ENCODE peak calls at places on chromosomes 4 and X, in six cellular contexts. E is OCI-LY7, Y is brain microvascular endothelial cell, A is transverse colon, T is GM10248, G is tibial artery. K is an unnamed sample.

GRCh38 chr4:41214158-41215146 is at the start of gene APBB2:
- DNase-seq in E (peak), Y (peak), A (peak), T (peak), G (peak), K (peak)

GRCh38 chr4:156983366-156983765 is 11.8 kb upstream of the PDGFC start:
- DNase-seq in E (no peak), Y (no peak), A (no peak), T (no peak), G (no peak), K (no peak)

GRCh38 chrX:39418936-39419659 is 617.8 kb downstream of the MID1IP1 start:
- DNase-seq in E (no peak), Y (no peak), A (no peak), T (no peak), G (no peak), K (no peak)

GRCh38 chrX:143027262-143027661 is 1.5 kb downstream of the SPANXN4 start:
- DNase-seq in E (no peak), Y (no peak), A (no peak), T (no peak), G (no peak), K (no peak)

GRCh38 chr4:140284449-140284848 is 89.0 kb upstream of the SCOC start:
- DNase-seq in E (no peak), Y (no peak), A (no peak), T (no peak), G (no peak), K (no peak)

GRCh38 chr4:65646136-65646535 is 24.2 kb downstream of the EPHA5 start:
- DNase-seq in E (no peak), Y (peak), A (no peak), T (no peak), G (no peak), K (no peak)

GRCh38 chrX:30735839-30736238 is 82.6 kb downstream of the GK start:
- DNase-seq in E (peak), Y (peak), A (peak), T (peak), G (no peak), K (peak)

GRCh38 chrX:49042581-49043219 is 457 bp downstream of the TFE3 start:
- DNase-seq in E (no peak), Y (no peak), A (no peak), T (no peak), G (peak), K (no peak)

GRCh38 chr4:114311745-114312144 is 286.9 kb upstream of the UGT8 start:
- DNase-seq in E (no peak), Y (no peak), A (no peak), T (no peak), G (no peak), K (no peak)

GRCh38 chrX:123626962-123627361 is 105.9 kb downstream of the THOC2 start:
- DNase-seq in E (no peak), Y (peak), A (no peak), T (no peak), G (no peak), K (no peak)

GRCh38 chr4:73901031-73901430 is 31.8 kb downstream of the CXCL1 start:
- DNase-seq in E (no peak), Y (no peak), A (no peak), T (no peak), G (no peak), K (no peak)

GRCh38 chr4:43380093-43380492 is 487.6 kb downstream of the GRXCR1 start:
- DNase-seq in E (no peak), Y (no peak), A (no peak), T (no peak), G (no peak), K (no peak)

GRCh38 chr4:97105716-97106115 is 1037.6 kb downstream of the STPG2 start:
- DNase-seq in E (no peak), Y (no peak), A (no peak), T (no peak), G (no peak), K (no peak)

GRCh38 chr4:185718578-185719492 is 93.2 kb downstream of the SORBS2 start:
- DNase-seq in E (no peak), Y (no peak), A (no peak), T (no peak), G (no peak), K (no peak)

GRCh38 chr4:161728929-161729328 is 434.9 kb downstream of the FSTL5 start:
- DNase-seq in E (no peak), Y (no peak), A (no peak), T (no peak), G (no peak), K (no peak)

GRCh38 chr4:87410157-87410556 is 12.2 kb upstream of the NUDT9 start:
- DNase-seq in E (no peak), Y (no peak), A (no peak), T (no peak), G (no peak), K (no peak)

GRCh38 chr4:184397516-184398163 is 76.7 kb downstream of the IRF2 start:
- DNase-seq in E (no peak), Y (no peak), A (no peak), T (no peak), G (no peak), K (no peak)

GRCh38 chr4:137909910-137910309 is 332.2 kb downstream of the SLC7A11 start:
- DNase-seq in E (no peak), Y (no peak), A (no peak), T (no peak), G (no peak), K (no peak)

GRCh38 chr4:7565483-7565882 is 130.8 kb upstream of the PSAPL1 start:
- DNase-seq in E (no peak), Y (no peak), A (no peak), T (no peak), G (no peak), K (no peak)

GRCh38 chr4:123478859-123479345 is 82.3 kb downstream of the SPRY1 start:
- DNase-seq in E (peak), Y (peak), A (peak), T (no peak), G (no peak), K (no peak)

GRCh38 chr4:110632506-110633357 is 9.9 kb upstream of the PITX2 start:
- DNase-seq in E (no peak), Y (no peak), A (no peak), T (no peak), G (no peak), K (no peak)

GRCh38 chr4:128298129-128298758 is 10.6 kb upstream of the PGRMC2 start:
- DNase-seq in E (no peak), Y (no peak), A (peak), T (no peak), G (no peak), K (no peak)

GRCh38 chr4:23232987-23233386 is 540.2 kb downstream of the GBA3 start:
- DNase-seq in E (no peak), Y (no peak), A (no peak), T (no peak), G (no peak), K (no peak)

GRCh38 chr4:107304699-107305286 is 268.7 kb upstream of the DKK2 start:
- DNase-seq in E (no peak), Y (no peak), A (no peak), T (no peak), G (no peak), K (no peak)

GRCh38 chr4:7353046-7353790 is 81.5 kb downstream of the PSAPL1 start:
- DNase-seq in E (no peak), Y (no peak), A (no peak), T (no peak), G (no peak), K (no peak)

GRCh38 chr4:8647094-8647570 is 54.6 kb downstream of the CPZ start:
- DNase-seq in E (no peak), Y (no peak), A (no peak), T (no peak), G (no peak), K (no peak)

GRCh38 chr4:174461438-174462106 is 60.7 kb downstream of the HPGD start:
- DNase-seq in E (no peak), Y (peak), A (peak), T (no peak), G (no peak), K (no peak)

GRCh38 chr4:185421366-185422124 is 4.2 kb downstream of the UFSP2 start:
- DNase-seq in E (no peak), Y (peak), A (no peak), T (no peak), G (no peak), K (no peak)

GRCh38 chrX:115367956-115368355 is 78.4 kb downstream of the LUZP4 start:
- DNase-seq in E (no peak), Y (peak), A (no peak), T (no peak), G (no peak), K (no peak)

GRCh38 chrX:82335772-82336171 is 1133.9 kb downstream of the SH3BGRL start:
- DNase-seq in E (no peak), Y (no peak), A (no peak), T (no peak), G (no peak), K (no peak)

GRCh38 chr4:126753592-126753991 is 879.2 kb upstream of the INTU start:
- DNase-seq in E (no peak), Y (no peak), A (no peak), T (no peak), G (no peak), K (no peak)

GRCh38 chr4:24010994-24011393 is 121.1 kb upstream of the PPARGC1A start:
- DNase-seq in E (no peak), Y (no peak), A (no peak), T (no peak), G (no peak), K (no peak)

GRCh38 chr4:102247041-102247440 is 98.2 kb downstream of the SLC39A8 start:
- DNase-seq in E (no peak), Y (no peak), A (no peak), T (no peak), G (no peak), K (no peak)

GRCh38 chr4:161350946-161351345 is 812.9 kb downstream of the FSTL5 start:
- DNase-seq in E (no peak), Y (no peak), A (no peak), T (no peak), G (no peak), K (no peak)

DNA sequence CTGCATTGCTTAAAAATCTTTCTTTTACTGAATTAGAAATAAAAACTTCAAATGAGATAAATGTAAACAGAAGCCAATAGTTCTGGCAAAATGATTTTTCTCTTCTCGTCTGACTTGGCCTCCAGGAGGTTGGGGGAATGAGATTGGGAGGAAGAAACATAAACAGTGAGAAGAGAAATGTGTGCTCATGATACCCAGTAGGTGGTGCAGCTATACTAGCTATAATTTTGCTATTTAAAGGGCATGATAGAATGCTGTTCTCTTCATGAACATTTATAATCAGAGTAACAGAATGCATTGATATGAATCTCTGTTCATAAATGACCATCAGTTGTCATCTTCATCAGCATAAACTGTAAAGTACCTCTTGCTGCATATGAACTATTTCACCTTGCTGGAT is 85.5 kb downstream of the TACR3 start:
- DNase-seq in E (no peak), Y (no peak), A (no peak), T (no peak), G (no peak), K (no peak)
- TF ChIP-seq CTCF in E (no peak), Y (no peak), A (no peak), T (no peak), G (no peak), K (no peak)

DNA sequence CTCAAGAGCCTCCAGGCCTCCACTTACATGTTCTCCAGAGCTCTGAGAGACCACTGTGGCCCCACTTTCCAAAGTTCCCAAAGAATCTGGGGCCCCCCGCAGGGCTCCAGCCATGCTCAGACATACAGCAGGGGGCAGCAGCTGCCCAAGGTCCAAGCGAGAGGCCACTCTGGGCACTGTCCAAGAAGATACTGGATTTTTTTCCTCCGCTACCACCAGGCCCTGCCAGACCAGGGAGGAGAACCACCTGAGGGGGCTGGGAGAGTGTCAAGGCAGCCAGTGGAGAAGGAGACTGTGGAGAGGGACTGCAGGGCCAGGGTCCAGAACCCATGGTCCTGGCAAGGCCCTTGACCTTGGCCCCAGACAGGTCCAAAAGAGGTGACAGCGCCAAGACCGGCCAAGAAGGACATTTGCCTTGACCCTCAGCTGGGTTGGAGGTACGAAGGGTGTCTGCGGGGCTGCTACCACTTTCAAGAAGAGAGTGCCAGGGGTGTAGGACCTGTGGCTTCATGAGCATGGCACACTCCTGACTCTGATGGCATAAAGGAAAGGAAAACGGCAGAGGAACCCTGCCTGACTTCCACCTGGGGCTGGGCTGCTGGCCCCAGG is 5.3 kb downstream of the EMD start:
- DNase-seq in E (no peak), Y (no peak), A (no peak), T (no peak), G (no peak), K (no peak)
- TF ChIP-seq CTCF in E (peak), Y (peak), A (no peak), T (no peak), G (no peak), K (no peak)

DNA sequence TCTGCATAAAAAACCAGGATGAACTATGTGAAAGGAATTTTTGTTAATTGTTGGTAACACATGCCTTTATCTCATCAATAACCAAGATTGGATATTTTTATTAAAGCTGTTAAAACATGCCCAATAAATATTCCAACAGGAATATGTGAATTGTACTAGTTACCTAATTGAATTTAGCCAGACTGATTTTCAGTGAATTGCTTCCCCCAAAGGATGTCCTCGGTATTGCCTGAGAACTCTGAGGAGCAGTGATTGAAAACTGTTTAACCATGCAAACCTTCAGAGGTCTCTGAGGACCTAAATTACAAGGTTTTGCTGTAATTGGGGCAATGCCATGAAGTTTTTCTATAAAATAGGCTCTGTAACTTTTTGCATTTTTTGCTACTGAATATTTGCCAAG is 66.6 kb downstream of the BLTP1 start:
- DNase-seq in E (peak), Y (no peak), A (no peak), T (no peak), G (no peak), K (no peak)
- TF ChIP-seq CTCF in E (peak), Y (peak), A (peak), T (no peak), G (peak), K (no peak)

GRCh38 chr4:90024519-90024918 is 102.7 kb upstream of the CCSER1 start:
- DNase-seq in E (no peak), Y (no peak), A (no peak), T (no peak), G (no peak), K (no peak)

GRCh38 chr4:90028460-90028859 is 98.7 kb upstream of the CCSER1 start:
- DNase-seq in E (no peak), Y (no peak), A (no peak), T (no peak), G (no peak), K (no peak)

GRCh38 chr4:90030202-90030601 is 97.0 kb upstream of the CCSER1 start:
- DNase-seq in E (no peak), Y (no peak), A (no peak), T (no peak), G (no peak), K (no peak)

GRCh38 chr4:90027565-90027964 is 99.6 kb upstream of the CCSER1 start:
- DNase-seq in E (no peak), Y (no peak), A (no peak), T (peak), G (no peak), K (no peak)

GRCh38 chr4:90025248-90025647 is 101.9 kb upstream of the CCSER1 start:
- DNase-seq in E (no peak), Y (no peak), A (no peak), T (no peak), G (no peak), K (no peak)
- TF ChIP-seq CTCF in E (peak), Y (no peak), A (no peak), T (peak), G (no peak), K (no peak)

GRCh38 chr4:169152899-169153298 is 117.9 kb downstream of the SH3RF1 start:
- DNase-seq in E (no peak), Y (no peak), A (no peak), T (no peak), G (no peak), K (no peak)
- TF ChIP-seq CTCF in E (no peak), Y (peak), A (no peak), T (no peak), G (no peak), K (no peak)

DNA sequence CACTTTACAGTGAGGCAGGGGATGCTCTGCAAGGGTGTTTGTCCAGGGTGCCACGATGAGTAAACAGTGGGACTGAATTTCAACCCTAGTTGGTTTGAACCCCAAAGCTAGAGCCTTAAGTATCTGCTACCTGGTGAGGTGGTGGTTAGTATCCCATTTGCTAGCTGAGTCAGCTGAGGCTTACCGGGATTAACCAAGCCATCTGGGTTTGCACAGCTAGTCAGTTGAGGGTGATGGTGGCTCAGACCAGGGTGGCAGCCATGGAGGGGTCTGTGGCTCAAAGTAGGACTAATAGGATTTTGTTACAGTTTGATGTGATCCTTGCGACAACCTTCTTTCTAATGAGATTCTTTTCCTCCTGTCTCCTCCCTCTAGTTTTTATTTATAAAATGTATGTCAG is 1.9 kb downstream of the EVC start:
- DNase-seq in E (no peak), Y (no peak), A (no peak), T (no peak), G (no peak), K (no peak)
- TF ChIP-seq CTCF in E (no peak), Y (no peak), A (no peak), T (no peak), G (no peak), K (no peak)